ENCODE peak calls at places on chromosomes 16 and 17, in four cellular contexts. E, P, C and Q are unnamed samples.

GRCh38 chr16:20259549-20259948 is 67.8 kb downstream of the GP2 start:
- DNase-seq in P (no peak), C (no peak), E (no peak), Q (no peak)

GRCh38 chr16:87702325-87702811 is 63.4 kb downstream of the KLHDC4 start:
- DNase-seq in E (peak; percentile 17), C (peak; percentile 84), P (no peak), Q (peak; percentile 27)

GRCh38 chr16:56841233-56841632 is 23.8 kb upstream of the SLC12A3 start:
- DNase-seq in E (no peak), P (no peak), C (no peak), Q (no peak)

GRCh38 chr17:61645898-61646297 is 54.9 kb upstream of the NACA2 start:
- DNase-seq in P (peak; percentile 18), C (no peak), E (no peak), Q (no peak)

GRCh38 chr16:28846933-28847273 is 755 bp upstream of the TUFM start:
- DNase-seq in P (no peak), C (peak; percentile 49), E (no peak), Q (no peak)

GRCh38 chr17:82031885-82032627 is 578 bp downstream of the RAC3 start:
- DNase-seq in E (no peak), C (peak; percentile 35), P (no peak), Q (no peak)

GRCh38 chr16:81167851-81168250 is 70.6 kb upstream of the BCO1 start:
- DNase-seq in C (no peak), P (no peak), E (no peak), Q (no peak)

GRCh38 chr16:49620158-49620867 is 235.6 kb downstream of the ZNF423 start:
- DNase-seq in E (no peak), C (no peak), P (peak; percentile 85), Q (no peak)

GRCh38 chr17:55496094-55496881 is 15.0 kb downstream of the SMIM36 start:
- DNase-seq in C (peak; percentile 17), P (peak; percentile 8), E (no peak), Q (no peak)

GRCh38 chr17:63629627-63630026 is 7.4 kb downstream of the MAP3K3 start:
- DNase-seq in P (no peak), C (no peak), E (no peak), Q (no peak)

GRCh38 chr17:63610854-63611253 is 10.2 kb downstream of the TACO1 start:
- DNase-seq in C (no peak), P (no peak), E (no peak), Q (no peak)

GRCh38 chr17:78377858-78378224 is 608 bp upstream of the PGS1 start:
- DNase-seq in E (no peak), P (no peak), C (no peak), Q (no peak)

GRCh38 chr17:29131814-29132682 is 48.1 kb downstream of the MYO18A start:
- DNase-seq in E (no peak), C (no peak), P (peak; percentile 94), Q (no peak)

GRCh38 chr17:66400698-66401097 is 98.3 kb downstream of the PRKCA start:
- DNase-seq in E (no peak), C (no peak), P (no peak), Q (no peak)

GRCh38 chr17:74599023-74599399 is 6.9 kb upstream of the CD300LD start:
- DNase-seq in P (no peak), E (no peak), C (no peak), Q (no peak)

GRCh38 chr16:5024632-5025031 is 9.1 kb downstream of the NAGPA start:
- DNase-seq in E (no peak), C (peak; percentile 30), P (no peak), Q (no peak)

GRCh38 chr17:81029859-81030258 is 5.1 kb upstream of the BAIAP2 start:
- DNase-seq in P (no peak), C (no peak), E (no peak), Q (no peak)

GRCh38 chr16:30381351-30382041 is 865 bp downstream of the SEPTIN1 start:
- DNase-seq in E (no peak), C (no peak), P (no peak), Q (no peak)

GRCh38 chr16:27290582-27290981 is 22.0 kb upstream of the NSMCE1 start:
- DNase-seq in C (no peak), P (no peak), E (no peak), Q (no peak)

GRCh38 chr17:48016112-48016511 is 21.5 kb downstream of the COPZ2 start:
- DNase-seq in C (no peak), E (no peak), P (no peak), Q (no peak)

GRCh38 chr17:73546770-73547345 is 97.4 kb downstream of the SDK2 start:
- DNase-seq in C (peak; percentile 38), E (no peak), P (no peak), Q (no peak)

GRCh38 chr17:43309505-43310329 is 75.9 kb upstream of the RNU2-1 start:
- DNase-seq in E (no peak), P (no peak), C (peak; percentile 18), Q (no peak)

GRCh38 chr17:76336756-76337412 is 16.8 kb downstream of the PRPSAP1 start:
- DNase-seq in E (no peak), P (no peak), C (no peak), Q (no peak)

GRCh38 chr16:1997591-1998359 is 8.0 kb downstream of the SYNGR3 start:
- DNase-seq in E (no peak), C (no peak), P (peak; percentile 42), Q (no peak)

GRCh38 chr17:17913695-17914332 is 58.4 kb downstream of the TOM1L2 start:
- DNase-seq in E (no peak), P (peak; percentile 96), C (peak; percentile 41), Q (no peak)

GRCh38 chr17:82468692-82469091 is 10.2 kb downstream of the NARF start:
- DNase-seq in P (no peak), E (no peak), C (no peak), Q (no peak)

GRCh38 chr17:1561420-1562177 is 993 bp downstream of the PITPNA start:
- DNase-seq in C (peak; percentile 48), P (peak; percentile 23), E (peak; percentile 18), Q (peak; percentile 25)

GRCh38 chr17:48738803-48739526 is 10.4 kb upstream of the HOXB13 start:
- DNase-seq in E (no peak), P (no peak), C (no peak), Q (no peak)

GRCh38 chr17:81483085-81483861 is 29.3 kb downstream of the ACTG1 start:
- DNase-seq in C (peak; percentile 34), E (no peak), P (no peak), Q (no peak)

GRCh38 chr16:25097304-25097988 is 14.1 kb upstream of the LCMT1 start:
- DNase-seq in C (no peak), P (peak; percentile 81), E (no peak), Q (no peak)